ENCODE peak calls at places on chromosomes 12 and 14, in seven cellular contexts. E is sigmoid colon, Y is stomach, L is upper lobe of left lung, C is HepG2, G is transverse colon, B is esophagus muscularis mucosa. N is an unnamed sample.
A peak's percentile ranks its signal among the peaks of the same experiment; 100 is the strongest.

GRCh38 chr12:52741378-52742195 is 35.6 kb downstream of the KRT76 start:
- DNase-seq in E (no peak), Y (peak; percentile 47), L (no peak), C (peak; percentile 24), G (peak; percentile 47), B (no peak), N (no peak)

GRCh38 chr12:104998423-104999346 is 12.6 kb downstream of the NOPCHAP1 start:
- DNase-seq in E (peak; percentile 60), Y (peak; percentile 78), L (no peak), C (no peak), G (peak; percentile 77), B (no peak), N (no peak)

GRCh38 chr12:123815968-123816367 is 53.9 kb downstream of the DNAH10 start:
- DNase-seq in E (no peak), Y (no peak), L (no peak), C (no peak), G (no peak), B (no peak), N (no peak)

GRCh38 chr12:114919479-114919878 is 235.5 kb upstream of the TBX3 start:
- DNase-seq in E (no peak), Y (no peak), L (no peak), C (peak; percentile 35), G (no peak), B (no peak), N (no peak)

GRCh38 chr14:70784886-70785285 is 24.4 kb downstream of the MAP3K9 start:
- DNase-seq in E (no peak), Y (no peak), L (no peak), C (no peak), G (no peak), B (no peak), N (no peak)

GRCh38 chr14:95817271-95817670 is 59.4 kb upstream of the TUNAR start:
- DNase-seq in E (no peak), Y (no peak), L (no peak), C (no peak), G (no peak), B (peak; percentile 80), N (no peak)

GRCh38 chr12:14775652-14776020 is 27.6 kb downstream of the WBP11 start:
- DNase-seq in E (no peak), Y (no peak), L (no peak), C (no peak), G (no peak), B (no peak), N (no peak)

GRCh38 chr14:61290686-61291085 is 9.5 kb upstream of the TMEM30B start:
- DNase-seq in E (no peak), Y (no peak), L (no peak), C (no peak), G (no peak), B (no peak), N (no peak)

GRCh38 chr14:67285876-67286452 is 44.7 kb downstream of the PALS1 start:
- DNase-seq in E (no peak), Y (no peak), L (no peak), C (peak; percentile 25), G (no peak), B (no peak), N (no peak)

GRCh38 chr12:2581293-2582045 is 213.3 kb upstream of the FKBP4 start:
- DNase-seq in E (peak; percentile 50), Y (no peak), L (no peak), C (no peak), G (no peak), B (no peak), N (no peak)

GRCh38 chr14:40188006-40188405 is 755.8 kb upstream of the FBXO33 start:
- DNase-seq in E (no peak), Y (no peak), L (no peak), C (no peak), G (no peak), B (no peak), N (no peak)

GRCh38 chr14:74825008-74825407 is 50.9 kb downstream of the PROX2 start:
- DNase-seq in E (no peak), Y (no peak), L (no peak), C (no peak), G (no peak), B (no peak), N (no peak)

GRCh38 chr12:106291342-106291741 is 11.2 kb upstream of the TCP11L2 start:
- DNase-seq in E (no peak), Y (no peak), L (peak; percentile 68), C (no peak), G (peak; percentile 28), B (no peak), N (no peak)

GRCh38 chr12:49013403-49013802 is 5.2 kb downstream of the PRKAG1 start:
- DNase-seq in E (no peak), Y (no peak), L (no peak), C (no peak), G (no peak), B (no peak), N (no peak)

GRCh38 chr12:131784909-131785762 is 43.1 kb upstream of the MMP17 start:
- DNase-seq in E (peak; percentile 53), Y (no peak), L (no peak), C (no peak), G (no peak), B (no peak), N (no peak)

GRCh38 chr12:124350491-124350890 is 55.6 kb downstream of the RFLNA start:
- DNase-seq in E (no peak), Y (no peak), L (no peak), C (no peak), G (no peak), B (no peak), N (no peak)

GRCh38 chr12:75890141-75890540 is 141.4 kb downstream of the PHLDA1 start:
- DNase-seq in E (no peak), Y (no peak), L (no peak), C (no peak), G (no peak), B (no peak), N (no peak)

GRCh38 chr14:100665518-100666032 is 61.1 kb upstream of the DLK1 start:
- DNase-seq in E (no peak), Y (no peak), L (no peak), C (no peak), G (peak; percentile 75), B (no peak), N (no peak)

GRCh38 chr14:102206901-102207300 is 67.2 kb downstream of the WDR20 start:
- DNase-seq in E (peak; percentile 32), Y (peak; percentile 24), L (no peak), C (no peak), G (no peak), B (no peak), N (no peak)

GRCh38 chr14:92615451-92615850 is 101.9 kb downstream of the RIN3 start:
- DNase-seq in E (no peak), Y (no peak), L (no peak), C (no peak), G (no peak), B (no peak), N (no peak)

GRCh38 chr14:74019408-74019714 is 212 bp downstream of the BBOF1 start:
- DNase-seq in E (no peak), Y (no peak), L (no peak), C (no peak), G (no peak), B (no peak), N (no peak)

GRCh38 chr12:121697093-121697698 is 15.4 kb upstream of the TMEM120B start:
- DNase-seq in E (no peak), Y (no peak), L (no peak), C (peak; percentile 53), G (no peak), B (no peak), N (no peak)

GRCh38 chr12:93526786-93527428 is 45.6 kb upstream of the SOCS2 start:
- DNase-seq in E (no peak), Y (no peak), L (peak; percentile 38), C (peak; percentile 86), G (no peak), B (peak; percentile 12), N (no peak)

GRCh38 chr12:47004634-47005033 is 74.8 kb upstream of the PCED1B start:
- DNase-seq in E (no peak), Y (no peak), L (no peak), C (no peak), G (no peak), B (no peak), N (no peak)

DNA sequence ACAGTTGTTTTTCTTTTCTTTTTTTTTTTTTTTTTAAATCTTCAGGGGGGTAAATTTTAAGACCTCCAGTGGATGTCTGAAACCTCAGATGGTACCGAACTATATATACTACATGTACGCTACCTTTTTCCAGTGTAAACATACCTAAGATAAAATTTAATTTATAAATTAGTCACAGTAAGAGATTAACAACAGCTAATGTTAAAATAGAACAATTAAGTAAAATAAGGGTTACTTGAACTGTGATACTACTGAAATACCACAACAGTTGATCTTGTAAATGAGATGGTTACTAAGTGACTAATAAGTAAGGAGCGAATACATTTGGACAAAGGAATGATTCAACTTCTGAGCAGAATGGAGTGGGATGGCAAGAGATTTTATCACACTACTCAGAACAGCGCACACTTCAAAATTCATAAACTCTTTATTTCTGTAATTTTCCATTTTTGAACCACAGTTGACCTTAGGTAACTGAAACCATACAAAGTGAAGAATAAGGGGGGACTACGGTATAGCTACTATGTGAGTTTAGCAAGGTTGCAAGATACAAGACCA is 80.5 kb upstream of the PCED1B start:
- DNase-seq in E (no peak), Y (no peak), L (no peak), C (no peak), G (no peak), B (no peak), N (no peak)
- TF ChIP-seq POLR2AphosphoS5 in E (no peak), Y (no peak), L (no peak), C (no peak), G (no peak), B (no peak), N (no peak)

GRCh38 chr12:68686595-68687521 is at the start of gene NUP107:
- DNase-seq in E (peak; percentile 100), Y (peak; percentile 100), L (peak; percentile 99), C (peak; percentile 99), G (peak; percentile 99), B (peak; percentile 99), N (peak; percentile 99)
- TF ChIP-seq EP300 in E (no peak), Y (peak; percentile 41), L (peak; percentile 21), C (peak; percentile 61), G (peak; percentile 68), B (peak; percentile 79), N (no peak)

GRCh38 chr14:51094901-51095853 is at the start of gene TRIM9:
- DNase-seq in E (peak; percentile 98), Y (peak; percentile 89), L (peak; percentile 92), C (peak; percentile 81), G (peak; percentile 96), B (peak; percentile 96), N (peak; percentile 93)
- TF ChIP-seq POLR2A in E (peak; percentile 63), Y (no peak), L (no peak), C (no peak), G (peak; percentile 25), B (no peak), N (no peak)

DNA sequence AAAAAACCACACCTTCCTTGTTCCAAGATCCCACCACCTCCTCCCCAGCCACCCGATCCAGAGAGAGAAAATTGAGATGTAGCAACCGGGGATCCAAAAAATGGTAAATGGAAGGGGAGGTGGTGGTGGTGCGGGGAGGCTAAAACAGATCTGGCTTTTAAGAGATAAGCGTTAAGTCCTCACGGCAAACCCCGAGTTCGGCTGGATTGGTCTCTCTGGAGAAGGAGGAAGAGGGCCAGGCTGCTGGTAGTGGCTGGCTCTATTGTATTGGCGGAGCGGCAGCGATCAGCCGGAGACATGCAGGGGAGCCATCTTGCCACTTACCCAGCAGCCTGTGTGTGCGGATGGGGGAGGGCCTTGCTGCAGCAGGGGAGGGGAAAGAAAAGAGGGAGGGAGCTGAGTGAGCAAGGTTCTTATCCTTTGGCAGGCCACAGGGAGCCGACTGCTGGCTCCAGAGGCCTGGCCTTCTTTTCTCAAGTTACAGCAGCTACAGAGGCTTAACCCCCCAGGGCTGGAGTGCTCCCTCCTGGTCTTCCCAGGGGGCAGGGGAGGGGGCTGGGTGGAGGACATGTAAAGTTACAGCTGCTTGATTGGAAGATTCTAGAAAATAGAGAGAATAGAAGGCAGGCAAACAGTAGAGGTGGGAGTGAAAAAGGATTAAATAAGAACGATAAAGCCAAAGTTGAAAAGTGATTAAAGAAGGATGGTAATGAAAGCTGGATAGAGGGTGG is 14.1 kb upstream of the CDH24 start:
- DNase-seq in E (peak; percentile 95), Y (peak; percentile 82), L (peak; percentile 88), C (peak; percentile 94), G (peak; percentile 85), B (peak; percentile 97), N (peak; percentile 89)
- TF ChIP-seq POLR2AphosphoS5 in E (peak; percentile 75), Y (peak; percentile 73), L (peak; percentile 67), C (peak; percentile 98), G (peak; percentile 73), B (peak; percentile 83), N (no peak)

N was measured in suprapubic skin.